ENCODE peak calls at places on chromosomes 6 and 20, in four cellular contexts. One of them, this sample, is unnamed. For H3K27me3, the result is how much of the 10 kb centered on the place peaks cover.

GRCh38 chr6:18212231-18212630 is 52.1 kb downstream of the DEK start:
- DNase-seq in PC-9: no peak
- DNase-seq in stomach: no peak
- DNase-seq in SK-N-SH: no peak
- DNase-seq in this sample: no peak

GRCh38 chr6:117520603-117521002 is 38.1 kb downstream of the DCBLD1 start:
- DNase-seq in PC-9: no peak
- DNase-seq in stomach: no peak
- DNase-seq in SK-N-SH: no peak
- DNase-seq in this sample: no peak

GRCh38 chr6:71489736-71490135 is 201.1 kb downstream of the OGFRL1 start:
- DNase-seq in PC-9: peak
- DNase-seq in stomach: no peak
- DNase-seq in SK-N-SH: no peak
- DNase-seq in this sample: peak

GRCh38 chr6:81241717-81242116 is 510.8 kb downstream of the TENT5A start:
- DNase-seq in PC-9: no peak
- DNase-seq in stomach: no peak
- DNase-seq in SK-N-SH: peak
- DNase-seq in this sample: no peak

GRCh38 chr6:135722679-135723078 is 128.8 kb upstream of the PDE7B start:
- DNase-seq in PC-9: peak
- DNase-seq in stomach: peak
- DNase-seq in SK-N-SH: no peak
- DNase-seq in this sample: peak

GRCh38 chr6:110097443-110097842 is 82.0 kb downstream of the WASF1 start:
- DNase-seq in PC-9: no peak
- DNase-seq in stomach: no peak
- DNase-seq in SK-N-SH: no peak
- DNase-seq in this sample: no peak

GRCh38 chr6:1400126-1400850 is 10.9 kb downstream of the FOXF2 start:
- DNase-seq in PC-9: no peak
- DNase-seq in stomach: peak
- DNase-seq in SK-N-SH: no peak
- DNase-seq in this sample: no peak

GRCh38 chr6:39217177-39217864 is 12.0 kb downstream of the KCNK5 start:
- DNase-seq in PC-9: no peak
- DNase-seq in stomach: peak
- DNase-seq in SK-N-SH: no peak
- DNase-seq in this sample: no peak

GRCh38 chr6:26363882-26364825 is 844 bp upstream of the BTN3A2 start:
- DNase-seq in PC-9: no peak
- DNase-seq in stomach: no peak
- DNase-seq in SK-N-SH: peak
- DNase-seq in this sample: no peak

GRCh38 chr6:1024587-1024986 is 287.3 kb upstream of the FOXQ1 start:
- DNase-seq in PC-9: peak
- DNase-seq in stomach: no peak
- DNase-seq in SK-N-SH: no peak
- DNase-seq in this sample: no peak

GRCh38 chr6:45533394-45533793 is 155.7 kb upstream of the SUPT3H start:
- DNase-seq in PC-9: no peak
- DNase-seq in stomach: no peak
- DNase-seq in SK-N-SH: no peak
- DNase-seq in this sample: no peak

GRCh38 chr20:57388953-57389694 is 2.1 kb upstream of the RBM38 start:
- DNase-seq in PC-9: peak
- DNase-seq in stomach: peak
- DNase-seq in SK-N-SH: no peak
- DNase-seq in this sample: no peak

GRCh38 chr20:58710481-58711265 is 18.1 kb downstream of the NPEPL1 start:
- DNase-seq in PC-9: no peak
- DNase-seq in stomach: no peak
- DNase-seq in SK-N-SH: peak
- DNase-seq in this sample: no peak

GRCh38 chr6:41732601-41733348 is 2.6 kb downstream of the TFEB start:
- DNase-seq in PC-9: no peak
- DNase-seq in stomach: peak
- DNase-seq in SK-N-SH: no peak
- DNase-seq in this sample: no peak

GRCh38 chr6:134676307-134677281 is 273.3 kb downstream of the ALDH8A1 start:
- DNase-seq in PC-9: no peak
- DNase-seq in stomach: peak
- DNase-seq in SK-N-SH: no peak
- DNase-seq in this sample: peak

GRCh38 chr6:94349227-94349626 is 929.9 kb upstream of the EPHA7 start:
- DNase-seq in PC-9: no peak
- DNase-seq in stomach: no peak
- DNase-seq in SK-N-SH: no peak
- DNase-seq in this sample: no peak

GRCh38 chr6:125950293-125950692 is 6.3 kb upstream of the HINT3 start:
- DNase-seq in PC-9: peak
- DNase-seq in stomach: no peak
- DNase-seq in SK-N-SH: no peak
- DNase-seq in this sample: no peak

GRCh38 chr20:20668639-20669038 is 43.8 kb downstream of the RALGAPA2 start:
- DNase-seq in PC-9: no peak
- DNase-seq in stomach: no peak
- DNase-seq in SK-N-SH: no peak
- DNase-seq in this sample: no peak

GRCh38 chr20:33009214-33010132 is 2.0 kb downstream of the BPIFB2 start:
- DNase-seq in PC-9: no peak
- DNase-seq in stomach: no peak
- DNase-seq in SK-N-SH: no peak
- DNase-seq in this sample: no peak

GRCh38 chr6:164167873-164168405 is 753.4 kb downstream of the QKI start:
- DNase-seq in PC-9: no peak
- DNase-seq in stomach: no peak
- DNase-seq in SK-N-SH: peak
- DNase-seq in this sample: no peak

GRCh38 chr6:45376310-45377040 is 1.3 kb downstream of the SUPT3H start:
- DNase-seq in PC-9: no peak
- DNase-seq in stomach: no peak
- DNase-seq in SK-N-SH: no peak
- DNase-seq in this sample: no peak

GRCh38 chr6:524803-525202 is 132.1 kb downstream of the HUS1B start:
- DNase-seq in PC-9: no peak
- DNase-seq in stomach: no peak
- DNase-seq in SK-N-SH: no peak
- DNase-seq in this sample: no peak

GRCh38 chr6:46967950-46968349 is 46.2 kb upstream of the ADGRF5 start:
- DNase-seq in PC-9: peak
- DNase-seq in stomach: no peak
- DNase-seq in SK-N-SH: no peak
- DNase-seq in this sample: no peak

GRCh38 chr6:117425431-117426153 is at the start of gene ROS1:
- DNase-seq in PC-9: no peak
- DNase-seq in stomach: no peak
- DNase-seq in SK-N-SH: no peak
- DNase-seq in this sample: no peak

GRCh38 chr20:20904171-20904831 is 191.9 kb upstream of the RALGAPA2 start:
- DNase-seq in PC-9: no peak
- DNase-seq in stomach: no peak
- DNase-seq in SK-N-SH: no peak
- DNase-seq in this sample: no peak

GRCh38 chr20:50831605-50832004 is 36.7 kb downstream of the BCAS4 start:
- DNase-seq in PC-9: no peak
- DNase-seq in stomach: no peak
- DNase-seq in SK-N-SH: no peak
- DNase-seq in this sample: no peak

GRCh38 chr6:25944655-25945054 is 14.2 kb upstream of the SLC17A2 start:
- DNase-seq in PC-9: no peak
- DNase-seq in stomach: no peak
- DNase-seq in SK-N-SH: no peak
- DNase-seq in this sample: no peak

GRCh38 chr6:87095056-87095527 is at the start of gene CGA:
- DNase-seq in PC-9: no peak
- DNase-seq in stomach: no peak
- DNase-seq in SK-N-SH: no peak
- DNase-seq in this sample: no peak

GRCh38 chr6:57147955-57148858 is 23.9 kb upstream of the BAG2 start:
- DNase-seq in PC-9: no peak
- DNase-seq in stomach: no peak
- DNase-seq in SK-N-SH: no peak
- DNase-seq in this sample: no peak

GRCh38 chr6:108113557-108114519 is 39.3 kb upstream of the OSTM1 start:
- DNase-seq in PC-9: peak
- DNase-seq in stomach: no peak
- DNase-seq in SK-N-SH: peak
- DNase-seq in this sample: no peak

GRCh38 chr6:130189691-130190459 is 32.9 kb downstream of the SAMD3 start:
- DNase-seq in PC-9: no peak
- DNase-seq in stomach: no peak
- DNase-seq in SK-N-SH: no peak
- DNase-seq in this sample: no peak

GRCh38 chr6:169253341-169253740 is 305 bp downstream of the THBS2 start:
- DNase-seq in PC-9: no peak
- DNase-seq in stomach: no peak
- DNase-seq in SK-N-SH: no peak
- DNase-seq in this sample: no peak

GRCh38 chr6:42025066-42025789 is 25.1 kb upstream of the TAF8 start:
- DNase-seq in PC-9: no peak
- DNase-seq in stomach: no peak
- DNase-seq in SK-N-SH: no peak
- DNase-seq in this sample: no peak

GRCh38 chr6:143958839-143959399 is 49.1 kb downstream of the PLAGL1 start:
- DNase-seq in PC-9: no peak
- DNase-seq in stomach: no peak
- DNase-seq in SK-N-SH: no peak
- DNase-seq in this sample: no peak

GRCh38 chr6:90940812-90941481 is 354.1 kb upstream of the MAP3K7 start:
- DNase-seq in PC-9: peak
- DNase-seq in stomach: no peak
- DNase-seq in SK-N-SH: peak
- DNase-seq in this sample: peak

GRCh38 chr20:41330343-41330720 is 10.3 kb upstream of the LPIN3 start:
- DNase-seq in PC-9: no peak
- DNase-seq in stomach: no peak
- DNase-seq in SK-N-SH: no peak
- DNase-seq in this sample: no peak

GRCh38 chr6:42449917-42450313 is 1.8 kb downstream of the TRERF1 start:
- DNase-seq in PC-9: peak
- DNase-seq in stomach: no peak
- DNase-seq in SK-N-SH: no peak
- DNase-seq in this sample: no peak

GRCh38 chr20:48828734-48829460 is 1.1 kb upstream of the PREX1 start:
- DNase-seq in PC-9: no peak
- DNase-seq in stomach: no peak
- DNase-seq in SK-N-SH: peak
- DNase-seq in this sample: no peak

GRCh38 chr20:46177768-46178167 is 59.7 kb downstream of the CD40 start:
- DNase-seq in PC-9: no peak
- DNase-seq in stomach: no peak
- DNase-seq in SK-N-SH: no peak
- DNase-seq in this sample: no peak
- H3K4me3 ChIP-seq in PC-9: no peak
- H3K4me3 ChIP-seq in stomach: no peak
- H3K4me3 ChIP-seq in SK-N-SH: no peak
- H3K4me3 ChIP-seq in this sample: no peak

DNA sequence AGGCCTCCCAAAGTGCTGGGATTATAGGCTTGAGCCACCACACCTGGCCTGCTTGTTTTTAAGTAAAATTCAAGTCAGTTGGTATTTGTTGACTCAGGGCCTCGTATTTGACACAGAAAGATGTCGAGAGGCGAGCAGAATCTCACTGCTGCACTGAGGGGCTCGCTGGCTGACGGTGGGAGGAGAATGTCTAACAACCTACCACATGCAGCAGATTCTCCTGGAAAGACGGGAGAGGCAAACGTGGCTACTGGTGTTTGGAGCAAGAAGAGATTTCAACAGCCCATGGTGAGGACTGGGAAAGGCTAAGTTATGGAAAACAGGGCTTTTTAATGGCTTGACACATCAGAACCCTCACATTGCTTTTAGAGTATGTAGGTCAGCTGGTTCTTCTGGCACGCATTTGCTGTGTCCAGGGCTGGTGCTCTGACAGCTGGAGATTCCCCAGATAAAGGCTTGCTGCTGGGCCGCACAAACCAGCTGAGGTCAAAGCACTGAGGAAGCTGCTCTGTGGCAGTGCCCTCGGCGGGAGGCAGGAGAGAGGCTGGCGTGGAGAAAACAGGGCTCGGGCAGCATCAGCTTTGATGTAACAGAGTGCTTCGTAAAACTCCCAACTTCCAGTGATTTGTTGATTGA is 84.2 kb upstream of the FRMD1 start:
- DNase-seq in PC-9: no peak
- DNase-seq in stomach: peak
- DNase-seq in SK-N-SH: peak
- DNase-seq in this sample: no peak
- TF ChIP-seq CTCF in PC-9: no peak
- TF ChIP-seq CTCF in stomach: no peak
- TF ChIP-seq CTCF in SK-N-SH: no peak
- TF ChIP-seq CTCF in this sample: no peak

GRCh38 chr6:166278579-166279392 is 29.4 kb downstream of the PRR18 start:
- DNase-seq in PC-9: no peak
- DNase-seq in stomach: no peak
- DNase-seq in SK-N-SH: no peak
- DNase-seq in this sample: no peak
- H3K27me3 ChIP-seq in PC-9: under half
- H3K27me3 ChIP-seq in stomach: under half
- H3K27me3 ChIP-seq in SK-N-SH: under half
- H3K27me3 ChIP-seq in this sample: under half

GRCh38 chr20:420721-421574 is 12.8 kb downstream of the RBCK1 start:
- DNase-seq in PC-9: no peak
- DNase-seq in stomach: peak
- DNase-seq in SK-N-SH: peak
- DNase-seq in this sample: no peak
- H3K4me3 ChIP-seq in PC-9: no peak
- H3K4me3 ChIP-seq in stomach: no peak
- H3K4me3 ChIP-seq in SK-N-SH: no peak
- H3K4me3 ChIP-seq in this sample: no peak